ENCODE peak calls at places on chromosomes 11 and 22, in four cellular contexts. Y is lung; L is H1; E is CD8-positive, alpha-beta T cell. R is an unnamed sample.

GRCh38 chr11:34192481-34193401 is 87.3 kb downstream of the NAT10 start:
- DNase-seq in E (no peak), L (no peak), Y (peak; percentile 40), R (no peak)

GRCh38 chr22:43974028-43974545 is 18.8 kb downstream of the SAMM50 start:
- DNase-seq in Y (no peak), L (no peak), E (no peak), R (no peak)

GRCh38 chr11:86116386-86116726 is 47.5 kb upstream of the PICALM start:
- DNase-seq in L (no peak), E (peak; percentile 23), Y (no peak), R (no peak)

GRCh38 chr11:5159806-5160205 is 5.2 kb upstream of the OR52A1 start:
- DNase-seq in Y (no peak), E (no peak), L (no peak), R (no peak)

GRCh38 chr11:108654994-108655631 is 9.8 kb upstream of the DDX10 start:
- DNase-seq in E (peak; percentile 25), Y (no peak), L (no peak), R (no peak)

GRCh38 chr11:134893810-134894685 is 482.0 kb upstream of the B3GAT1 start:
- DNase-seq in E (no peak), Y (peak; percentile 19), L (no peak), R (no peak)

GRCh38 chr22:28783786-28784671 is 11.5 kb downstream of the CCDC117 start:
- DNase-seq in E (no peak), L (no peak), Y (no peak), R (no peak)

GRCh38 chr11:35907648-35908431 is 36.0 kb upstream of the LDLRAD3 start:
- DNase-seq in Y (no peak), E (no peak), L (no peak), R (no peak)

GRCh38 chr11:83454674-83455073 is 168.5 kb upstream of the CCDC90B start:
- DNase-seq in L (no peak), Y (no peak), E (no peak), R (no peak)

GRCh38 chr11:26993965-26994446 is at the start of gene FIBIN:
- DNase-seq in E (no peak), L (peak; percentile 61), Y (no peak), R (peak; percentile 45)

GRCh38 chr22:49040111-49040510 is 787.6 kb downstream of the BRD1 start:
- DNase-seq in E (no peak), Y (no peak), L (no peak), R (no peak)

GRCh38 chr11:48055292-48056132 is 75.2 kb downstream of the PTPRJ start:
- DNase-seq in Y (peak; percentile 48), L (no peak), E (peak; percentile 72), R (peak; percentile 84)

GRCh38 chr11:7576671-7577225 is 62.9 kb downstream of the PPFIBP2 start:
- DNase-seq in L (no peak), E (no peak), Y (no peak), R (no peak)
- H3K4me1 ChIP-seq in L (peaks cover 46% of the 10 kb centered on the region), E (peaks cover 36% of the 10 kb centered on the region), Y (peaks cover 7% of the 10 kb centered on the region), R (peaks cover 5% of the 10 kb centered on the region)

DNA sequence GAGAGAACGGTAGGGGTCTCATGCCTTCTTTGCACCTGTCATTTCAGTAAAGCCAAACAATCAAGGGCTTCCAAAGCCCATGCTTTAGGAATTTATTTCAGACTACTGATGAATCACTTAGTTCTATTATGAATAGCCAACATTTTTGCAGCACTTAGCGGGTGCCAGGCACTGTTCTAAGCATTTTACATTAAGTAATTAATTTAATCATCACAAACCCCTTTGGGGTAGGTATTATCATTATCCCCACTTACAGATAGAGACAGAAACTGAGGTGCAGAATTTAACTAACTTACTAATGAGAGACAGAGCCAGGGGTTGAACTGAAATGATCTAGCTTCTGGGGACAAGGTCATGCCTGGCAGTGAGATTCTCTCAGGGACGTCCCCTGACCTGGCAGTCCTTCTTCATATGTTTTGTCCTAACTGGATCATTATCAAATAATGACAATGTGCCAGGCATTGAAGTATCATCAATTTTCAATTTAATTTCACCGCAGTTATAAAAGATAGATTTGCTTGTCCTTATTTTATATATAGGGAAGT is 31.7 kb upstream of the NAV2 start:
- DNase-seq in Y (no peak), L (no peak), E (no peak), R (no peak)
- H3K27ac ChIP-seq in Y (peak overlapping the region; percentile 87), L (no peak overlapping the region), E (no peak overlapping the region), R (no peak overlapping the region)

DNA sequence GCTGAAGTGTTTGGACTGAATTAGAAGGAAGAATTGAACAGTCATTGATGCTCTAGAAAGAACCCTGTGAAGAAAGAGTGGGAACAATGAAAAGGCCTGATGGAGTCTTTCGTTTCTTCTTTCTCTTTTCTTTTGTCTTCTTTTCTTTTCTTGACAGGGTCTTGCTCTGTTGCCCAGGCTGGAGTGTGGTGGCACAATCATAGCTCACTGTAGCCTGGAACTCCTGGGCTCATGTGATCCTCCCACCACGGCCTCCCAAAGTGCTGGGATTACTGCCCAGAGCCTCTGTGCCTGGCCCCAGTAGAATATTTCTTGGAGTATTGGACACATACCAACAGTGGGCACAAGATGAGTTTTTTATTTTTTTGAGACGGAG is 1.1 kb downstream of the FEN1 start:
- DNase-seq in Y (no peak), L (no peak), E (no peak), R (no peak)
- H3K4me3 ChIP-seq in Y (no peak overlapping the region), L (peak overlapping the region; percentile 96), E (no peak overlapping the region), R (no peak overlapping the region)

GRCh38 chr11:9752091-9752490 is 88.2 kb downstream of the SWAP70 start:
- DNase-seq in E (no peak), Y (no peak), L (no peak), R (no peak)
- H3K4me1 ChIP-seq in E (no peaks in the 10 kb centered on the region), Y (no peaks in the 10 kb centered on the region), L (peaks cover 3% of the 10 kb centered on the region), R (peaks cover 24% of the 10 kb centered on the region)

GRCh38 chr11:1889941-1890855 is 1.5 kb downstream of the PRR33 start:
- DNase-seq in E (no peak), L (no peak), Y (no peak), R (no peak)
- H3K27ac ChIP-seq in E (peak overlapping the region; percentile 38), L (no peak overlapping the region), Y (no peak overlapping the region), R (no peak overlapping the region)

GRCh38 chr11:61359541-61359940 is 2.1 kb downstream of the CYB561A3 start:
- DNase-seq in E (no peak), L (no peak), Y (no peak), R (no peak)
- H3K4me3 ChIP-seq in E (no peak overlapping the region), L (no peak overlapping the region), Y (no peak overlapping the region), R (no peak overlapping the region)

GRCh38 chr11:15569626-15570025 is 454.9 kb downstream of the INSC start:
- DNase-seq in E (no peak), L (peak; percentile 30), Y (no peak), R (no peak)
- H3K4me1 ChIP-seq in E (no peaks in the 10 kb centered on the region), L (peaks cover 4% of the 10 kb centered on the region), Y (peaks cover 2% of the 10 kb centered on the region), R (no peaks in the 10 kb centered on the region)

DNA sequence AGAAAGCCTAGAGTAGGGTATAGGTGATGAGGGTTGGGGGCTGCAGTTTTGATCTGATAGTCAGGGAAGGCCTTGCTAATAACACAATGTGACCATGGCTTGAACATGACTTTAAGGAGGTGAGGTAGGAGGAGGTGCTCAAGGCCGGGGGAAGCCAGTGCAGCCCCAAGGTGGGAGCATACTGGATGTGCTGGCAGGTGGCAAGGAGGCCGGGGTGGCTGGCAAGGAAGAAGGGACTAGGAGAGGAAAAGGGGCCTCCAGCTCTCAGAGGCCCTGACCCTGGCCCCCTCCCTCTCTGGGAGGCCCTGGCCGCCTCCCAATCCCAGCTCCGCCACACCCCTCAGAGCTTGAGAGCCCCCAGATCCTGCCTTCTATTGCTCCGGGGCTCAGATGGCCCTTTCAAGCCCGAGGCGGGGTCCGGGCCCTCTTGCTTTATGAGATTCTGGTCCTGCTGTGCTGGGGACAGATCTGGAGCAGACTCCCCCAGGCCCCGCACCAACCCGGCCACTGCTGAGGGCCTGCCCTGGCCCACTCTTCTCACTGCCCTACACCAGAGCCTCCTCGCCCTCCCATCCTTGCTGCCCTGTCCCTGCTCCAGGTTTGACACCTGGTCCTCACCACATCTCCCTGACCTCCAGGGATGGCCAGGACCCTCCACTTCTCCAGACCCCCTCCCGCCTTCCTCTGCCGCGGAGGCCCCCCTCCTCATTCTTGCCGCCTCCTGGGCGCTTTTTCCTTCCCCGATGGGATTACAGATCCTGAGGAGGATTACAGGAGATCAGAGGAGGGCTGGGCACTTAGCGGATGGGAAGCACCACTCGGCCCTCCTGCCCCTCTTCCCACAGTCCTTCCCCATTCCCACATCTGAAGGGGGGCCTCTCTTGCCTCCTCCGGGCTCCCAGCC is 1.8 kb downstream of the PITPNM1 start:
- DNase-seq in E (no peak), Y (no peak), L (no peak), R (no peak)
- H3K27ac ChIP-seq in E (no peak overlapping the region), Y (no peak overlapping the region), L (no peak overlapping the region), R (peak overlapping the region; percentile 99)

DNA sequence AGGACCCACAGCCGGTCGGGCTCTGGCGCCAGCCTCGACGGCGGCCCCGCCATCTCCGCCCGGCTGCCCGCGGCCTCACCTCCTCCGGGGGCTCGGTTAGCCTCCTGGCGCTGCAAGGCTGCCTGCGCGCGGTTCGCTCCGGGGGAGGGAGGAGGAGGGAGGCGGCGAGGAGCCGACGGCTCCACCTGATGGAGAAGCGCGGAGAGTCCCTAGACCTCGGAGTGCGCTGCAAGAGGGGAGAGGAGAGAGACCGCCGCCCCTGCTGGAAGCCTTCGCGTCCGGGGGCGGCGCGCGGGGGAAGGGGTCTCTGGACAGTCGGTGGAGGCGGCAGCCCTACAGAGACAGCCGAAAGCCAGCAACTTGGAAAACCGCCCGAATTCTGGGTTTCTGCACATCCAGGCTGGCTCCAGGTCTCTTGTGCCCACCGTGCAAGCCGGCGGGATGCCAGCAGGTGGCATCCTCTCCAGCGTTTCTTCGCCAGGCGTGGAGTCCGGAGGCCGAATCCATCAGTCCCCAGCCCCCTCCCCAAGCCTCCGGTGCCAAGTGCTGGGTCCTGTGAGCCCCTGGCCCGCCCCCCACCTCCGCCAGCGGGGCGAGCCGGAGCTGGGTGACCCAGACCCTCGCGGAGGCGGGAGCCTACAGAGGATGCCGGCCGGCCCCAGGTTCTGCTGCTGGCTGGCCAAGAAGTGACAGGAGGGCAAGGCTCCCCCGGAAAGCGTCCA is 2.9 kb upstream of the KIRREL3 start:
- DNase-seq in L (peak; percentile 84), E (no peak), Y (no peak), R (no peak)
- H3K4me3 ChIP-seq in L (peak overlapping the region; percentile 74), E (no peak overlapping the region), Y (no peak overlapping the region), R (peak overlapping the region; percentile 6)

GRCh38 chr11:64100782-64101358 is 65.0 kb downstream of the MACROD1 start:
- DNase-seq in Y (no peak), E (no peak), L (no peak), R (no peak)

GRCh38 chr11:64097468-64098317 is 62.0 kb downstream of the FLRT1 start:
- DNase-seq in E (no peak), L (no peak), Y (no peak), R (no peak)

GRCh38 chr11:64100345-64100744 is 64.6 kb downstream of the FLRT1 start:
- DNase-seq in E (no peak), Y (no peak), L (no peak), R (peak; percentile 18)

GRCh38 chr11:64098318-64098831 is 62.6 kb downstream of the FLRT1 start:
- DNase-seq in L (no peak), E (no peak), Y (no peak), R (no peak)

GRCh38 chr11:64099436-64099835 is 63.7 kb downstream of the FLRT1 start:
- DNase-seq in E (no peak), L (no peak), Y (no peak), R (no peak)
- H3K4me1 ChIP-seq in E (no peaks in the 10 kb centered on the region), L (no peaks in the 10 kb centered on the region), Y (no peaks in the 10 kb centered on the region), R (peaks cover 12% of the 10 kb centered on the region)